ENCODE peak calls at places on chromosomes 16 and 17, in four cellular contexts. One of them, this sample, is unnamed.

GRCh38 chr16:66845791-66846221 is 1.6 kb downstream of the CA7 start:
- DNase-seq in thyroid gland: no peak
- DNase-seq in breast epithelium: no peak
- DNase-seq in stomach: no peak
- DNase-seq in this sample: peak

GRCh38 chr17:49521521-49522185 is 26.6 kb downstream of the NGFR start:
- DNase-seq in thyroid gland: no peak
- DNase-seq in breast epithelium: no peak
- DNase-seq in stomach: no peak
- DNase-seq in this sample: peak

GRCh38 chr17:49928826-49929475 is 40.0 kb upstream of the DLX4 start:
- DNase-seq in thyroid gland: no peak
- DNase-seq in breast epithelium: no peak
- DNase-seq in stomach: no peak
- DNase-seq in this sample: no peak

GRCh38 chr16:86492267-86492960 is 17.9 kb upstream of the FOXF1 start:
- DNase-seq in thyroid gland: no peak
- DNase-seq in breast epithelium: no peak
- DNase-seq in stomach: no peak
- DNase-seq in this sample: no peak

GRCh38 chr17:2025220-2025621 is at the start of gene RTN4RL1:
- DNase-seq in thyroid gland: peak
- DNase-seq in breast epithelium: peak
- DNase-seq in stomach: peak
- DNase-seq in this sample: peak

GRCh38 chr17:50056961-50057330 is 1.0 kb downstream of the ITGA3 start:
- DNase-seq in thyroid gland: peak
- DNase-seq in breast epithelium: no peak
- DNase-seq in stomach: peak
- DNase-seq in this sample: no peak

GRCh38 chr16:1214693-1215092 is 10.4 kb downstream of the TPSG1 start:
- DNase-seq in thyroid gland: no peak
- DNase-seq in breast epithelium: no peak
- DNase-seq in stomach: no peak
- DNase-seq in this sample: no peak

GRCh38 chr17:39701012-39701783 is 1.3 kb downstream of the ERBB2 start:
- DNase-seq in thyroid gland: no peak
- DNase-seq in breast epithelium: peak
- DNase-seq in stomach: peak
- DNase-seq in this sample: no peak

GRCh38 chr17:5558815-5559785 is 25.2 kb downstream of the NLRP1 start:
- DNase-seq in thyroid gland: no peak
- DNase-seq in breast epithelium: no peak
- DNase-seq in stomach: no peak
- DNase-seq in this sample: no peak

GRCh38 chr17:2346475-2346874 is 9.2 kb downstream of the SGSM2 start:
- DNase-seq in thyroid gland: no peak
- DNase-seq in breast epithelium: peak
- DNase-seq in stomach: peak
- DNase-seq in this sample: peak

GRCh38 chr17:67293251-67294203 is 48.5 kb upstream of the HELZ start:
- DNase-seq in thyroid gland: peak
- DNase-seq in breast epithelium: no peak
- DNase-seq in stomach: peak
- DNase-seq in this sample: peak

GRCh38 chr17:82257473-82257872 is 16.0 kb downstream of the CSNK1D start:
- DNase-seq in thyroid gland: no peak
- DNase-seq in breast epithelium: no peak
- DNase-seq in stomach: peak
- DNase-seq in this sample: no peak

GRCh38 chr16:85444879-85445778 is 168.0 kb upstream of the GSE1 start:
- DNase-seq in thyroid gland: peak
- DNase-seq in breast epithelium: no peak
- DNase-seq in stomach: peak
- DNase-seq in this sample: no peak

GRCh38 chr17:32485261-32485955 is 1.4 kb upstream of the CDK5R1 start:
- DNase-seq in thyroid gland: no peak
- DNase-seq in breast epithelium: no peak
- DNase-seq in stomach: no peak
- DNase-seq in this sample: no peak

GRCh38 chr16:21162661-21163151 is 4.2 kb downstream of the LDAF1 start:
- DNase-seq in thyroid gland: peak
- DNase-seq in breast epithelium: no peak
- DNase-seq in stomach: peak
- DNase-seq in this sample: peak

GRCh38 chr16:35414139-35414538 is 1954.7 kb downstream of the TP53TG3F start:
- DNase-seq in thyroid gland: no peak
- DNase-seq in breast epithelium: no peak
- DNase-seq in stomach: no peak
- DNase-seq in this sample: no peak

GRCh38 chr17:15510361-15510760 is 42.9 kb upstream of the CDRT4 start:
- DNase-seq in thyroid gland: peak
- DNase-seq in breast epithelium: no peak
- DNase-seq in stomach: no peak
- DNase-seq in this sample: no peak

GRCh38 chr16:10356870-10357842 is 28.7 kb upstream of the ATF7IP2 start:
- DNase-seq in thyroid gland: no peak
- DNase-seq in breast epithelium: no peak
- DNase-seq in stomach: no peak
- DNase-seq in this sample: peak

GRCh38 chr16:56894331-56894917 is 29.4 kb downstream of the SLC12A3 start:
- DNase-seq in thyroid gland: no peak
- DNase-seq in breast epithelium: no peak
- DNase-seq in stomach: no peak
- DNase-seq in this sample: no peak

GRCh38 chr16:89373355-89374110 is 116.8 kb downstream of the ANKRD11 start:
- DNase-seq in thyroid gland: no peak
- DNase-seq in breast epithelium: no peak
- DNase-seq in stomach: no peak
- DNase-seq in this sample: no peak

GRCh38 chr17:38982858-38983746 is 15.9 kb upstream of the FBXO47 start:
- DNase-seq in thyroid gland: peak
- DNase-seq in breast epithelium: no peak
- DNase-seq in stomach: peak
- DNase-seq in this sample: no peak

GRCh38 chr17:79738643-79739042 is 7.9 kb downstream of the ENPP7 start:
- DNase-seq in thyroid gland: no peak
- DNase-seq in breast epithelium: no peak
- DNase-seq in stomach: no peak
- DNase-seq in this sample: no peak

GRCh38 chr17:19540706-19541370 is 7.2 kb downstream of the SLC47A1 start:
- DNase-seq in thyroid gland: no peak
- DNase-seq in breast epithelium: no peak
- DNase-seq in stomach: no peak
- DNase-seq in this sample: no peak

GRCh38 chr16:87541004-87541881 is 48.4 kb upstream of the ZCCHC14 start:
- DNase-seq in thyroid gland: peak
- DNase-seq in breast epithelium: no peak
- DNase-seq in stomach: no peak
- DNase-seq in this sample: no peak

GRCh38 chr16:57262841-57263584 is 18.0 kb downstream of the ARL2BP start:
- DNase-seq in thyroid gland: no peak
- DNase-seq in breast epithelium: no peak
- DNase-seq in stomach: peak
- DNase-seq in this sample: no peak

GRCh38 chr16:27402569-27402963 is 592 bp downstream of the IL21R start:
- DNase-seq in thyroid gland: no peak
- DNase-seq in breast epithelium: no peak
- DNase-seq in stomach: no peak
- DNase-seq in this sample: no peak

GRCh38 chr17:2551493-2551892 is 39.8 kb upstream of the METTL16 start:
- DNase-seq in thyroid gland: peak
- DNase-seq in breast epithelium: no peak
- DNase-seq in stomach: no peak
- DNase-seq in this sample: no peak

GRCh38 chr17:58329035-58329807 is 626 bp upstream of the TSPOAP1 start:
- DNase-seq in thyroid gland: no peak
- DNase-seq in breast epithelium: no peak
- DNase-seq in stomach: peak
- DNase-seq in this sample: no peak

GRCh38 chr16:70298988-70299938 is at the start of gene DDX19B:
- DNase-seq in thyroid gland: peak
- DNase-seq in breast epithelium: peak
- DNase-seq in stomach: peak
- DNase-seq in this sample: peak

GRCh38 chr17:69417545-69418483 is 3.3 kb downstream of the MAP2K6 start:
- DNase-seq in thyroid gland: no peak
- DNase-seq in breast epithelium: no peak
- DNase-seq in stomach: no peak
- DNase-seq in this sample: no peak

GRCh38 chr16:89495121-89495520 is 4.8 kb upstream of the ANKRD11 start:
- DNase-seq in thyroid gland: no peak
- DNase-seq in breast epithelium: no peak
- DNase-seq in stomach: no peak
- DNase-seq in this sample: no peak

GRCh38 chr17:64448665-64449512 is at the start of gene MILR1:
- DNase-seq in thyroid gland: no peak
- DNase-seq in breast epithelium: peak
- DNase-seq in stomach: no peak
- DNase-seq in this sample: no peak

GRCh38 chr17:51165680-51166197 is 472 bp upstream of the NME2 start:
- DNase-seq in thyroid gland: no peak
- DNase-seq in breast epithelium: no peak
- DNase-seq in stomach: peak
- DNase-seq in this sample: no peak

GRCh38 chr17:51166987-51167931 is 1.0 kb downstream of the NME2 start:
- DNase-seq in thyroid gland: peak
- DNase-seq in breast epithelium: no peak
- DNase-seq in stomach: peak
- DNase-seq in this sample: no peak

GRCh38 chr17:51164911-51165679 is 1.1 kb upstream of the NME2 start:
- DNase-seq in thyroid gland: peak
- DNase-seq in breast epithelium: no peak
- DNase-seq in stomach: no peak
- DNase-seq in this sample: no peak

GRCh38 chr17:51169340-51169739 is 3.1 kb downstream of the NME2 start:
- DNase-seq in thyroid gland: no peak
- DNase-seq in breast epithelium: no peak
- DNase-seq in stomach: no peak
- DNase-seq in this sample: no peak

GRCh38 chr17:51166198-51166986 is at the start of gene NME2:
- DNase-seq in thyroid gland: peak
- DNase-seq in breast epithelium: peak
- DNase-seq in stomach: peak
- DNase-seq in this sample: peak
- TF ChIP-seq POLR2A in thyroid gland: peak
- TF ChIP-seq POLR2A in breast epithelium: no peak
- TF ChIP-seq POLR2A in stomach: no peak
- TF ChIP-seq POLR2A in this sample: no peak

DNA sequence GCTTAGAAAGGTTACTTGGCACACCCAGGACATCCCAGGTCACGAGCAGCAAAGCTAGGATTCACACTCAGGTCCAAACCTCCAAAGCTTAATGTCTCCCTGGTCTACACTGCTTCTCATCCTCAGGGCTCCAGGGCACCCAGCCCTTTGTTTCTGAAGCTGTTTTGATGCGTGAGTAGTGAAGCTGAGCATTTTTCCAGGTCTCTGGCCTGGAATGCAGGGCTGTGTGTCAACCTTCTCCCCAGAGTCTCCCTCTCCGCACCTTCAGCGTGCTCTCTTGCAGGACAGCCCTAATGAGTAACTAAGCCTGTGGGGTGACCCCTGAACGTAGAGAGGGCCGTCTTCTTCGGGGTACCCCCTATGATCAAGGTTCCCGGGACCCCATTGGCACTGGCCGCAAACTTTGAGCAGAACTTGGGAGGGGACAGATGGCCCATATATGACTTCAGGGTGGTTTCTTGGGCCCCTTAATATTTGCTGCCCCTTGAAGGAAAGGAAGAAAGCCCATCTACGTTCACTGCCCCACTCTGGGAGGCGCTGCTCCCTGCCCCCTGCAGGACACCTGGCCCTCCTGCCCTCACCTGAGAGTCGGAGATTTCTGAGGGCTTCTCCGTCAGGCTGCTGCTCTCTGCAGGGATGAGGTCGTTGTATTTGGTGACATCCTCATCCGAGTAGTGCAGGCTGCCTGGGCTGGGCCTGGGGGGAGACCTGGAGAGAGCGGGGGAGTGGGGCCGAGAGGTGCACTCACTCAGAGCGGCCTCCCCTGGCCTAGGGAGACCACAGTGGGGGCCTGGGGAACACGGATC is 36.4 kb upstream of the CDC42EP4 start:
- DNase-seq in thyroid gland: no peak
- DNase-seq in breast epithelium: no peak
- DNase-seq in stomach: no peak
- DNase-seq in this sample: no peak
- TF ChIP-seq CTCF in thyroid gland: no peak
- TF ChIP-seq CTCF in breast epithelium: no peak
- TF ChIP-seq CTCF in stomach: no peak
- TF ChIP-seq CTCF in this sample: no peak

GRCh38 chr17:35119370-35120185 is at the start of gene RAD51D:
- DNase-seq in thyroid gland: peak
- DNase-seq in breast epithelium: peak
- DNase-seq in stomach: peak
- DNase-seq in this sample: peak
- TF ChIP-seq POLR2A in thyroid gland: peak
- TF ChIP-seq POLR2A in breast epithelium: no peak
- TF ChIP-seq POLR2A in stomach: no peak
- TF ChIP-seq POLR2A in this sample: no peak

GRCh38 chr17:28718990-28719433 is 773 bp upstream of the RPL23A start:
- DNase-seq in thyroid gland: no peak
- DNase-seq in breast epithelium: no peak
- DNase-seq in stomach: no peak
- DNase-seq in this sample: no peak

GRCh38 chr17:28722413-28723158 is 2.8 kb downstream of the RPL23A start:
- DNase-seq in thyroid gland: no peak
- DNase-seq in breast epithelium: no peak
- DNase-seq in stomach: no peak
- DNase-seq in this sample: no peak

GRCh38 chr17:28717578-28718316 is at the start of gene RAB34:
- DNase-seq in thyroid gland: peak
- DNase-seq in breast epithelium: peak
- DNase-seq in stomach: peak
- DNase-seq in this sample: peak

GRCh38 chr17:28718317-28718672 is 627 bp upstream of the RAB34 start:
- DNase-seq in thyroid gland: no peak
- DNase-seq in breast epithelium: no peak
- DNase-seq in stomach: no peak
- DNase-seq in this sample: no peak

GRCh38 chr17:28720247-28720996 is 637 bp downstream of the RPL23A start:
- DNase-seq in thyroid gland: no peak
- DNase-seq in breast epithelium: no peak
- DNase-seq in stomach: no peak
- DNase-seq in this sample: no peak
- TF ChIP-seq CTCF in thyroid gland: no peak
- TF ChIP-seq CTCF in breast epithelium: no peak
- TF ChIP-seq CTCF in stomach: no peak
- TF ChIP-seq CTCF in this sample: no peak

This sample was measured in lower leg skin.